ENCODE peak calls at places on chromosomes 5 and 9, in six cellular contexts. U, G, S, Y, J and F are unnamed samples.

GRCh38 chr9:134484479-134484878 is 157.1 kb upstream of the COL5A1 start:
- DNase-seq in U (no peak), G (no peak), S (no peak), Y (no peak), J (no peak), F (no peak)

GRCh38 chr9:114033397-114034103 is 44.5 kb downstream of the AMBP start:
- DNase-seq in U (peak; percentile 83), G (peak; percentile 45), S (peak; percentile 13), Y (no peak), J (no peak), F (no peak)

GRCh38 chr9:82109626-82110025 is 121.1 kb downstream of the SPATA31D1 start:
- DNase-seq in U (no peak), G (no peak), S (no peak), Y (no peak), J (no peak), F (no peak)

GRCh38 chr9:92140074-92140753 is 25.0 kb upstream of the SPTLC1 start:
- DNase-seq in U (peak; percentile 86), G (peak; percentile 78), S (peak; percentile 67), Y (peak; percentile 38), J (no peak), F (no peak)

GRCh38 chr9:129719135-129719534 is 33.7 kb downstream of the PTGES start:
- DNase-seq in U (no peak), G (peak; percentile 59), S (no peak), Y (no peak), J (no peak), F (no peak)

GRCh38 chr9:70160672-70161413 is 97.9 kb upstream of the SMC5 start:
- DNase-seq in U (no peak), G (no peak), S (no peak), Y (no peak), J (no peak), F (no peak)

GRCh38 chr5:136082390-136083193 is 50.1 kb upstream of the SMAD5 start:
- DNase-seq in U (peak; percentile 84), G (peak; percentile 76), S (peak; percentile 59), Y (peak; percentile 57), J (no peak), F (peak; percentile 58)

GRCh38 chr5:9186069-9186468 is 359.8 kb downstream of the SEMA5A start:
- DNase-seq in U (no peak), G (no peak), S (no peak), Y (no peak), J (no peak), F (no peak)

GRCh38 chr5:169128679-169129078 is 172.3 kb downstream of the SLIT3 start:
- DNase-seq in U (no peak), G (no peak), S (no peak), Y (no peak), J (no peak), F (no peak)

GRCh38 chr5:32545102-32545847 is 40.1 kb upstream of the SUB1 start:
- DNase-seq in U (no peak), G (no peak), S (no peak), Y (no peak), J (peak; percentile 56), F (no peak)

GRCh38 chr9:2373648-2374047 is 247.9 kb upstream of the VLDLR start:
- DNase-seq in U (no peak), G (no peak), S (no peak), Y (no peak), J (no peak), F (no peak)

GRCh38 chr9:2377135-2377534 is 244.5 kb upstream of the VLDLR start:
- DNase-seq in U (no peak), G (no peak), S (no peak), Y (no peak), J (no peak), F (no peak)
- TF ChIP-seq POLR2AphosphoS5 in U (no peak), G (no peak), S (no peak), Y (no peak), J (no peak), F (no peak)

GRCh38 chr9:124776952-124777645 is at the start of gene OLFML2A:
- DNase-seq in U (peak; percentile 86), G (peak; percentile 37), S (no peak), Y (no peak), J (no peak), F (no peak)
- TF ChIP-seq REST in U (no peak), G (no peak), S (no peak), Y (no peak), J (no peak), F (no peak)

GRCh38 chr5:161380550-161380949 is 166.0 kb downstream of the GABRB2 start:
- DNase-seq in U (no peak), G (no peak), S (no peak), Y (no peak), J (peak; percentile 45), F (no peak)

GRCh38 chr5:161382702-161383101 is 163.8 kb downstream of the GABRB2 start:
- DNase-seq in U (no peak), G (no peak), S (no peak), Y (no peak), J (no peak), F (no peak)

GRCh38 chr5:161385080-161385479 is 161.4 kb downstream of the GABRB2 start:
- DNase-seq in U (no peak), G (no peak), S (no peak), Y (no peak), J (no peak), F (no peak)
- H3K9me3 ChIP-seq in U (no peaks in the 10 kb centered on the region), G (peaks cover 1% of the 10 kb centered on the region), S (no peaks in the 10 kb centered on the region), Y (no peaks in the 10 kb centered on the region), J (peaks cover 1% of the 10 kb centered on the region), F (no peaks in the 10 kb centered on the region)

DNA sequence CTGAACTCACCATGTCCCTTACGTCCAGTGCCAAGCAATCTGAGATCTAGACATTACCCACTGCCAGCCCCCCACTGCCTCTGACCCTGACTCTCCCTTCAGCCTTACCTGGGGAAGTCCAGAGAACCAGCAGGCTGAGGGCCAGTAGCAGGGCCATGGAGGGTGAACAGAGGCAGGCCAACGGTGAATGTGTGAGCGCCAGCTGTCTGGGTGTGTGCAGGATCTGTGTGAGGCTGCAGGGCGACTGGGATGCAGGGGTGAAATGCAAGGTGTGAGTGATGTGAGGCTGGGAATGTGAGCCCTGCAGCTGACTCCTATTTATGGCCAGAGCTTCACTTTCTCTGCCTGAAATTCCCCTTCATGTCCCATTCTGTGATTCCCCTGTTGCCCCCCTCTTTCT is at the start of gene CCL19:
- DNase-seq in U (no peak), G (no peak), S (no peak), Y (no peak), J (no peak), F (no peak)
- TF ChIP-seq POLR2AphosphoS5 in U (no peak), G (no peak), S (no peak), Y (no peak), J (no peak), F (no peak)

DNA sequence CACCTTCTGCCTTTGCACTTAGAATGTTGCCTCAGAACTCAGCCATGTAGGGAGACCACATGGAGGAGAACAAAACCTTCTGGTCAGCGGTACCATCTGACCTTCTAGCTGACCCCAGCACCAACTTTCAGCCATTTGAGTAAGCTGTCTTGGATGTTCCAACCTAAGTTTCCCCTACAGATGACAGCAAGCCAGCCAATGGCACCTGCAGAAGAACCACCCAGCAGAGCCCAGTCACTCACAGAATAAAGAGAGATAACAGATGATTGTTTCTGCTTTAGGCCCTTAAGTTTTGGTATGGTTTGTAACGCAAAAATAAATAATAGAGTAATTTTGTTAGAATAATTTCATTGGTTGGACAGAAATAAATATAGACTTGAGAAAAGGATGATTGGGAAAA is 10.4 kb downstream of the DNAH5 start:
- DNase-seq in U (no peak), G (no peak), S (no peak), Y (no peak), J (no peak), F (no peak)
- TF ChIP-seq REST in U (no peak), G (no peak), S (no peak), Y (no peak), J (no peak), F (no peak)